ENCODE peak calls at places on chromosomes 12 and 14, in seven cellular contexts. One of them, this sample, is unnamed.

GRCh38 chr14:104965561-104966231 is 12.5 kb downstream of the AHNAK2 start:
- DNase-seq in AG08396: no peak
- DNase-seq in stimulated activated CD4-positive, alpha-beta T cell treated with anti-CD3 and anti-CD28 coated beads, Interleukin-1b, Interleukin-23, amount 100 ng/mL, for 24 hours: no peak
- DNase-seq in HFF-Myc: no peak
- DNase-seq in NCI-H2107: no peak
- DNase-seq in heart right ventricle: no peak
- DNase-seq in kidney glomerular epithelial cell: no peak
- DNase-seq in this sample: peak; percentile 70

GRCh38 chr14:77804592-77804991 is 4.7 kb downstream of the ADCK1 start:
- DNase-seq in AG08396: no peak
- DNase-seq in stimulated activated CD4-positive, alpha-beta T cell treated with anti-CD3 and anti-CD28 coated beads, Interleukin-1b, Interleukin-23, amount 100 ng/mL, for 24 hours: peak; percentile 19
- DNase-seq in HFF-Myc: no peak
- DNase-seq in NCI-H2107: no peak
- DNase-seq in heart right ventricle: no peak
- DNase-seq in kidney glomerular epithelial cell: no peak
- DNase-seq in this sample: no peak

GRCh38 chr12:3885179-3886094 is 12.2 kb upstream of the PARP11 start:
- DNase-seq in AG08396: peak; percentile 22
- DNase-seq in stimulated activated CD4-positive, alpha-beta T cell treated with anti-CD3 and anti-CD28 coated beads, Interleukin-1b, Interleukin-23, amount 100 ng/mL, for 24 hours: no peak
- DNase-seq in HFF-Myc: peak; percentile 17
- DNase-seq in NCI-H2107: no peak
- DNase-seq in heart right ventricle: peak; percentile 35
- DNase-seq in kidney glomerular epithelial cell: peak; percentile 65
- DNase-seq in this sample: no peak

GRCh38 chr12:108975024-108975593 is 45.8 kb downstream of the SVOP start:
- DNase-seq in AG08396: no peak
- DNase-seq in stimulated activated CD4-positive, alpha-beta T cell treated with anti-CD3 and anti-CD28 coated beads, Interleukin-1b, Interleukin-23, amount 100 ng/mL, for 24 hours: no peak
- DNase-seq in HFF-Myc: no peak
- DNase-seq in NCI-H2107: no peak
- DNase-seq in heart right ventricle: no peak
- DNase-seq in kidney glomerular epithelial cell: no peak
- DNase-seq in this sample: no peak

GRCh38 chr12:51351913-51352532 is 5.5 kb upstream of the CELA1 start:
- DNase-seq in AG08396: peak; percentile 50
- DNase-seq in stimulated activated CD4-positive, alpha-beta T cell treated with anti-CD3 and anti-CD28 coated beads, Interleukin-1b, Interleukin-23, amount 100 ng/mL, for 24 hours: peak; percentile 26
- DNase-seq in HFF-Myc: no peak
- DNase-seq in NCI-H2107: peak; percentile 52
- DNase-seq in heart right ventricle: peak; percentile 17
- DNase-seq in kidney glomerular epithelial cell: peak; percentile 29
- DNase-seq in this sample: no peak

GRCh38 chr12:111303531-111303930 is 65.4 kb downstream of the PHETA1 start:
- DNase-seq in AG08396: no peak
- DNase-seq in stimulated activated CD4-positive, alpha-beta T cell treated with anti-CD3 and anti-CD28 coated beads, Interleukin-1b, Interleukin-23, amount 100 ng/mL, for 24 hours: no peak
- DNase-seq in HFF-Myc: no peak
- DNase-seq in NCI-H2107: no peak
- DNase-seq in heart right ventricle: no peak
- DNase-seq in kidney glomerular epithelial cell: no peak
- DNase-seq in this sample: no peak

GRCh38 chr12:31308116-31308515 is 17.8 kb downstream of the SINHCAF start:
- DNase-seq in AG08396: no peak
- DNase-seq in stimulated activated CD4-positive, alpha-beta T cell treated with anti-CD3 and anti-CD28 coated beads, Interleukin-1b, Interleukin-23, amount 100 ng/mL, for 24 hours: no peak
- DNase-seq in HFF-Myc: no peak
- DNase-seq in NCI-H2107: no peak
- DNase-seq in heart right ventricle: no peak
- DNase-seq in kidney glomerular epithelial cell: no peak
- DNase-seq in this sample: no peak

GRCh38 chr14:32594766-32595165 is 265.7 kb downstream of the AKAP6 start:
- DNase-seq in AG08396: peak; percentile 23
- DNase-seq in stimulated activated CD4-positive, alpha-beta T cell treated with anti-CD3 and anti-CD28 coated beads, Interleukin-1b, Interleukin-23, amount 100 ng/mL, for 24 hours: no peak
- DNase-seq in HFF-Myc: peak; percentile 63
- DNase-seq in NCI-H2107: no peak
- DNase-seq in heart right ventricle: no peak
- DNase-seq in kidney glomerular epithelial cell: no peak
- DNase-seq in this sample: no peak

GRCh38 chr12:56763753-56764657 is 881 bp downstream of the HSD17B6 start:
- DNase-seq in AG08396: peak; percentile 45
- DNase-seq in stimulated activated CD4-positive, alpha-beta T cell treated with anti-CD3 and anti-CD28 coated beads, Interleukin-1b, Interleukin-23, amount 100 ng/mL, for 24 hours: no peak
- DNase-seq in HFF-Myc: peak; percentile 20
- DNase-seq in NCI-H2107: no peak
- DNase-seq in heart right ventricle: no peak
- DNase-seq in kidney glomerular epithelial cell: no peak
- DNase-seq in this sample: no peak

GRCh38 chr14:70525691-70526090 is 9.1 kb downstream of the ADAM20 start:
- DNase-seq in AG08396: no peak
- DNase-seq in stimulated activated CD4-positive, alpha-beta T cell treated with anti-CD3 and anti-CD28 coated beads, Interleukin-1b, Interleukin-23, amount 100 ng/mL, for 24 hours: no peak
- DNase-seq in HFF-Myc: no peak
- DNase-seq in NCI-H2107: no peak
- DNase-seq in heart right ventricle: no peak
- DNase-seq in kidney glomerular epithelial cell: no peak
- DNase-seq in this sample: no peak

GRCh38 chr12:127728285-127728684 is 538.7 kb upstream of the TMEM132C start:
- DNase-seq in AG08396: peak; percentile 17
- DNase-seq in stimulated activated CD4-positive, alpha-beta T cell treated with anti-CD3 and anti-CD28 coated beads, Interleukin-1b, Interleukin-23, amount 100 ng/mL, for 24 hours: no peak
- DNase-seq in HFF-Myc: no peak
- DNase-seq in NCI-H2107: no peak
- DNase-seq in heart right ventricle: no peak
- DNase-seq in kidney glomerular epithelial cell: no peak
- DNase-seq in this sample: no peak

GRCh38 chr12:132433641-132434395 is 56.1 kb upstream of the FBRSL1 start:
- DNase-seq in AG08396: no peak
- DNase-seq in stimulated activated CD4-positive, alpha-beta T cell treated with anti-CD3 and anti-CD28 coated beads, Interleukin-1b, Interleukin-23, amount 100 ng/mL, for 24 hours: no peak
- DNase-seq in HFF-Myc: no peak
- DNase-seq in NCI-H2107: peak; percentile 25
- DNase-seq in heart right ventricle: no peak
- DNase-seq in kidney glomerular epithelial cell: no peak
- DNase-seq in this sample: no peak

GRCh38 chr14:59028476-59029202 is 159.8 kb upstream of the DAAM1 start:
- DNase-seq in AG08396: peak; percentile 83
- DNase-seq in stimulated activated CD4-positive, alpha-beta T cell treated with anti-CD3 and anti-CD28 coated beads, Interleukin-1b, Interleukin-23, amount 100 ng/mL, for 24 hours: peak; percentile 7
- DNase-seq in HFF-Myc: peak; percentile 97
- DNase-seq in NCI-H2107: peak; percentile 66
- DNase-seq in heart right ventricle: peak; percentile 25
- DNase-seq in kidney glomerular epithelial cell: peak; percentile 99
- DNase-seq in this sample: no peak

GRCh38 chr14:95413289-95414215 is 93.8 kb upstream of the CLMN start:
- DNase-seq in AG08396: no peak
- DNase-seq in stimulated activated CD4-positive, alpha-beta T cell treated with anti-CD3 and anti-CD28 coated beads, Interleukin-1b, Interleukin-23, amount 100 ng/mL, for 24 hours: no peak
- DNase-seq in HFF-Myc: no peak
- DNase-seq in NCI-H2107: no peak
- DNase-seq in heart right ventricle: no peak
- DNase-seq in kidney glomerular epithelial cell: no peak
- DNase-seq in this sample: peak; percentile 12

GRCh38 chr12:5665615-5666014 is 233.7 kb downstream of the NTF3 start:
- DNase-seq in AG08396: peak; percentile 85
- DNase-seq in stimulated activated CD4-positive, alpha-beta T cell treated with anti-CD3 and anti-CD28 coated beads, Interleukin-1b, Interleukin-23, amount 100 ng/mL, for 24 hours: no peak
- DNase-seq in HFF-Myc: no peak
- DNase-seq in NCI-H2107: no peak
- DNase-seq in heart right ventricle: no peak
- DNase-seq in kidney glomerular epithelial cell: no peak
- DNase-seq in this sample: no peak

GRCh38 chr12:132385923-132386751 is 56.7 kb upstream of the GALNT9 start:
- DNase-seq in AG08396: no peak
- DNase-seq in stimulated activated CD4-positive, alpha-beta T cell treated with anti-CD3 and anti-CD28 coated beads, Interleukin-1b, Interleukin-23, amount 100 ng/mL, for 24 hours: no peak
- DNase-seq in HFF-Myc: no peak
- DNase-seq in NCI-H2107: no peak
- DNase-seq in heart right ventricle: no peak
- DNase-seq in kidney glomerular epithelial cell: no peak
- DNase-seq in this sample: no peak

GRCh38 chr12:129193263-129193871 is 340.1 kb downstream of the GLT1D1 start:
- DNase-seq in AG08396: no peak
- DNase-seq in stimulated activated CD4-positive, alpha-beta T cell treated with anti-CD3 and anti-CD28 coated beads, Interleukin-1b, Interleukin-23, amount 100 ng/mL, for 24 hours: no peak
- DNase-seq in HFF-Myc: peak; percentile 1
- DNase-seq in NCI-H2107: no peak
- DNase-seq in heart right ventricle: no peak
- DNase-seq in kidney glomerular epithelial cell: no peak
- DNase-seq in this sample: no peak

GRCh38 chr12:91173139-91173538 is 9.5 kb downstream of the DCN start:
- DNase-seq in AG08396: no peak
- DNase-seq in stimulated activated CD4-positive, alpha-beta T cell treated with anti-CD3 and anti-CD28 coated beads, Interleukin-1b, Interleukin-23, amount 100 ng/mL, for 24 hours: no peak
- DNase-seq in HFF-Myc: no peak
- DNase-seq in NCI-H2107: no peak
- DNase-seq in heart right ventricle: peak; percentile 38
- DNase-seq in kidney glomerular epithelial cell: no peak
- DNase-seq in this sample: no peak

GRCh38 chr14:101033446-101034165 is 130.1 kb upstream of the RTL1 start:
- DNase-seq in AG08396: no peak
- DNase-seq in stimulated activated CD4-positive, alpha-beta T cell treated with anti-CD3 and anti-CD28 coated beads, Interleukin-1b, Interleukin-23, amount 100 ng/mL, for 24 hours: no peak
- DNase-seq in HFF-Myc: no peak
- DNase-seq in NCI-H2107: no peak
- DNase-seq in heart right ventricle: no peak
- DNase-seq in kidney glomerular epithelial cell: no peak
- DNase-seq in this sample: peak; percentile 48

GRCh38 chr14:70021548-70021947 is 142.3 kb downstream of the SMOC1 start:
- DNase-seq in AG08396: no peak
- DNase-seq in stimulated activated CD4-positive, alpha-beta T cell treated with anti-CD3 and anti-CD28 coated beads, Interleukin-1b, Interleukin-23, amount 100 ng/mL, for 24 hours: no peak
- DNase-seq in HFF-Myc: no peak
- DNase-seq in NCI-H2107: no peak
- DNase-seq in heart right ventricle: no peak
- DNase-seq in kidney glomerular epithelial cell: no peak
- DNase-seq in this sample: no peak

GRCh38 chr12:27549801-27550652 is 26.0 kb downstream of the PPFIBP1 start:
- DNase-seq in AG08396: peak; percentile 68
- DNase-seq in stimulated activated CD4-positive, alpha-beta T cell treated with anti-CD3 and anti-CD28 coated beads, Interleukin-1b, Interleukin-23, amount 100 ng/mL, for 24 hours: no peak
- DNase-seq in HFF-Myc: peak; percentile 77
- DNase-seq in NCI-H2107: peak; percentile 27
- DNase-seq in heart right ventricle: peak; percentile 90
- DNase-seq in kidney glomerular epithelial cell: peak; percentile 86
- DNase-seq in this sample: peak; percentile 90

GRCh38 chr12:65961731-65962130 is 137.4 kb downstream of the HMGA2 start:
- DNase-seq in AG08396: no peak
- DNase-seq in stimulated activated CD4-positive, alpha-beta T cell treated with anti-CD3 and anti-CD28 coated beads, Interleukin-1b, Interleukin-23, amount 100 ng/mL, for 24 hours: no peak
- DNase-seq in HFF-Myc: no peak
- DNase-seq in NCI-H2107: no peak
- DNase-seq in heart right ventricle: no peak
- DNase-seq in kidney glomerular epithelial cell: no peak
- DNase-seq in this sample: no peak

GRCh38 chr12:30519535-30519934 is 176.1 kb downstream of the IPO8 start:
- DNase-seq in AG08396: no peak
- DNase-seq in stimulated activated CD4-positive, alpha-beta T cell treated with anti-CD3 and anti-CD28 coated beads, Interleukin-1b, Interleukin-23, amount 100 ng/mL, for 24 hours: no peak
- DNase-seq in HFF-Myc: no peak
- DNase-seq in NCI-H2107: no peak
- DNase-seq in heart right ventricle: no peak
- DNase-seq in kidney glomerular epithelial cell: no peak
- DNase-seq in this sample: no peak

GRCh38 chr12:128365831-128366231 is 98.9 kb downstream of the TMEM132C start:
- DNase-seq in AG08396: no peak
- DNase-seq in stimulated activated CD4-positive, alpha-beta T cell treated with anti-CD3 and anti-CD28 coated beads, Interleukin-1b, Interleukin-23, amount 100 ng/mL, for 24 hours: no peak
- DNase-seq in HFF-Myc: no peak
- DNase-seq in NCI-H2107: no peak
- DNase-seq in heart right ventricle: no peak
- DNase-seq in kidney glomerular epithelial cell: no peak
- DNase-seq in this sample: no peak

GRCh38 chr12:29782285-29782820 is 1.4 kb downstream of the TMTC1 start:
- DNase-seq in AG08396: peak; percentile 30
- DNase-seq in stimulated activated CD4-positive, alpha-beta T cell treated with anti-CD3 and anti-CD28 coated beads, Interleukin-1b, Interleukin-23, amount 100 ng/mL, for 24 hours: no peak
- DNase-seq in HFF-Myc: no peak
- DNase-seq in NCI-H2107: peak; percentile 20
- DNase-seq in heart right ventricle: peak; percentile 24
- DNase-seq in kidney glomerular epithelial cell: peak; percentile 4
- DNase-seq in this sample: no peak

GRCh38 chr14:24556756-24557155 is 19.3 kb downstream of the CTSG start:
- DNase-seq in AG08396: no peak
- DNase-seq in stimulated activated CD4-positive, alpha-beta T cell treated with anti-CD3 and anti-CD28 coated beads, Interleukin-1b, Interleukin-23, amount 100 ng/mL, for 24 hours: no peak
- DNase-seq in HFF-Myc: no peak
- DNase-seq in NCI-H2107: no peak
- DNase-seq in heart right ventricle: no peak
- DNase-seq in kidney glomerular epithelial cell: peak; percentile 19
- DNase-seq in this sample: no peak

GRCh38 chr14:36442824-36443241 is 77.2 kb downstream of the NKX2-1 start:
- DNase-seq in AG08396: no peak
- DNase-seq in stimulated activated CD4-positive, alpha-beta T cell treated with anti-CD3 and anti-CD28 coated beads, Interleukin-1b, Interleukin-23, amount 100 ng/mL, for 24 hours: no peak
- DNase-seq in HFF-Myc: no peak
- DNase-seq in NCI-H2107: no peak
- DNase-seq in heart right ventricle: no peak
- DNase-seq in kidney glomerular epithelial cell: no peak
- DNase-seq in this sample: no peak

GRCh38 chr14:89750909-89751502 is 203.5 kb downstream of the EFCAB11 start:
- DNase-seq in AG08396: no peak
- DNase-seq in stimulated activated CD4-positive, alpha-beta T cell treated with anti-CD3 and anti-CD28 coated beads, Interleukin-1b, Interleukin-23, amount 100 ng/mL, for 24 hours: peak; percentile 23
- DNase-seq in HFF-Myc: no peak
- DNase-seq in NCI-H2107: no peak
- DNase-seq in heart right ventricle: no peak
- DNase-seq in kidney glomerular epithelial cell: no peak
- DNase-seq in this sample: no peak